ENCODE peak calls at places on chromosomes 11 and 22, in eight cellular contexts. N, C, O, T, J, U, S and Y are unnamed samples.
A peak's percentile ranks its signal among the peaks of the same experiment; 100 is the strongest.

GRCh38 chr22:29308791-29309262 is 2.4 kb downstream of the GAS2L1 start:
- DNase-seq in N (no peak), C (no peak), O (no peak), T (peak; percentile 51), J (no peak), U (peak; percentile 69), S (peak; percentile 50), Y (no peak)

GRCh38 chr11:106727261-106727660 is 291.0 kb downstream of the GUCY1A2 start:
- DNase-seq in N (no peak), C (no peak), O (no peak), T (no peak), J (no peak), U (no peak), S (no peak), Y (no peak)

GRCh38 chr11:91730071-91730470 is 494.5 kb upstream of the FAT3 start:
- DNase-seq in N (no peak), C (no peak), O (no peak), T (no peak), J (no peak), U (no peak), S (no peak), Y (no peak)

GRCh38 chr11:68303083-68303482 is 9.3 kb upstream of the LRP5 start:
- DNase-seq in N (no peak), C (no peak), O (no peak), T (no peak), J (no peak), U (no peak), S (no peak), Y (no peak)

GRCh38 chr11:79198203-79198897 is 242.5 kb downstream of the TENM4 start:
- DNase-seq in N (no peak), C (no peak), O (no peak), T (no peak), J (no peak), U (no peak), S (no peak), Y (no peak)

GRCh38 chr11:34223021-34223813 is 117.8 kb downstream of the NAT10 start:
- DNase-seq in N (no peak), C (peak; percentile 44), O (peak; percentile 76), T (no peak), J (no peak), U (peak; percentile 94), S (peak; percentile 68), Y (no peak)

GRCh38 chr11:2583605-2583958 is 116.2 kb downstream of the KCNQ1OT1 start:
- DNase-seq in N (no peak), C (no peak), O (no peak), T (no peak), J (no peak), U (no peak), S (no peak), Y (peak; percentile 18)

GRCh38 chr22:32469799-32470212 is 4.8 kb upstream of the FBXO7 start:
- DNase-seq in N (peak; percentile 60), C (no peak), O (peak; percentile 74), T (no peak), J (no peak), U (peak; percentile 75), S (peak; percentile 10), Y (no peak)

GRCh38 chr11:12201016-12201985 is 90.9 kb downstream of the MICAL2 start:
- DNase-seq in N (peak; percentile 19), C (no peak), O (no peak), T (no peak), J (no peak), U (no peak), S (no peak), Y (no peak)

GRCh38 chr11:123308077-123308476 is 113.0 kb upstream of the CLMP start:
- DNase-seq in N (no peak), C (no peak), O (no peak), T (no peak), J (no peak), U (no peak), S (no peak), Y (no peak)

GRCh38 chr11:70604221-70604620 is 205.9 kb downstream of the CTTN start:
- DNase-seq in N (no peak), C (no peak), O (no peak), T (no peak), J (peak; percentile 56), U (no peak), S (no peak), Y (no peak)

GRCh38 chr11:67545280-67545679 is 22.0 kb upstream of the CABP2 start:
- DNase-seq in N (no peak), C (no peak), O (no peak), T (no peak), J (no peak), U (no peak), S (peak; percentile 85), Y (peak; percentile 32)

GRCh38 chr11:116697011-116697410 is 75.8 kb downstream of the BUD13 start:
- DNase-seq in N (no peak), C (no peak), O (no peak), T (peak; percentile 43), J (no peak), U (no peak), S (no peak), Y (no peak)

GRCh38 chr11:71240865-71241691 is 11.3 kb downstream of the SHANK2 start:
- DNase-seq in N (peak; percentile 85), C (peak; percentile 24), O (peak; percentile 65), T (no peak), J (peak; percentile 62), U (peak; percentile 68), S (peak; percentile 23), Y (peak; percentile 57)

GRCh38 chr11:117970400-117971024 is 15.7 kb upstream of the IL10RA start:
- DNase-seq in N (no peak), C (no peak), O (no peak), T (no peak), J (no peak), U (no peak), S (peak; percentile 54), Y (no peak)

GRCh38 chr22:44214764-44215163 is 34.0 kb downstream of the PARVG start:
- DNase-seq in N (no peak), C (no peak), O (no peak), T (peak; percentile 13), J (no peak), U (no peak), S (no peak), Y (no peak)

GRCh38 chr11:94835571-94835970 is 67.4 kb downstream of the AMOTL1 start:
- DNase-seq in N (no peak), C (no peak), O (no peak), T (no peak), J (no peak), U (no peak), S (no peak), Y (no peak)

GRCh38 chr11:8610532-8611116 is 16.6 kb upstream of the STK33 start:
- DNase-seq in N (no peak), C (no peak), O (no peak), T (no peak), J (no peak), U (no peak), S (no peak), Y (no peak)

GRCh38 chr22:29041408-29041807 is 20.2 kb downstream of the C22orf31 start:
- DNase-seq in N (no peak), C (no peak), O (no peak), T (no peak), J (no peak), U (no peak), S (no peak), Y (peak; percentile 49)

DNA sequence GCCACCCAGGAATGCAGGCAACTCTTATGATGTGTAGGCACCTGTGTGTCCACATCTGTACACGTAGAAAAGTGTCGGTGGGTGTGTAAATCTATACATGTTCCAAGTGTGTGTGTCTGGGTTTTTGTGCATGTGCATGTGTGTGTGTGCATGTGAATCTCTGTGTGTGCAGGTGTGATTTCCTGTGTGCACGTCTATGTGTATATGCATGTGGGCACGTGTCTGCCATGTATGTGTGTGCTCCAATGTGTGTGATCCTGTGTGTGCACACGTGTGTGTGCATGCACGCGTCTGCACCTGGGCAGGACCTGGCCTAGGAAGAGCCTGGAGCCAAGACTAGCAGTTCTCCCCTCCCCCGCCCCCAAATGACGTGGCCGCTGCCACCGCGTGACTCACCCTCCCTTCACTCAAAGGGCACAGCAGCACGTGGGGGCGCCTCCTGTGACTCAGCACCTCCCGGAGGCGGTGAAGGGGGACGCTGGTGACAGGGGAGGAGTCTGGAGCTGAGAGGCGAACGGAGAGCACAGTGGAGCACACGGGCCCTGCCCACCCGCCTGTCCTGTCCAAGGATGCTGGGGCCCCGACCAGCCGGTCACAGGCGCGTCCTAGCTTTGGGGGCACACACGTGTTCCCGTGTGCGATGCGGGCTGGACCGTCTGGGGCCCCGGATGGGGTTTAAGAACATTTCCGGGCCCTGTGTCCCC is 10.1 kb downstream of the PIM3 start:
- DNase-seq in N (peak; percentile 98), C (peak; percentile 88), O (peak; percentile 98), T (peak; percentile 70), J (peak; percentile 93), U (peak; percentile 98), S (peak; percentile 96), Y (peak; percentile 96)
- H3K4me1 ChIP-seq in N (peaks cover 31% of the 10 kb centered on the region), C (peaks cover 35% of the 10 kb centered on the region), O (peaks cover 66% of the 10 kb centered on the region), T (peaks cover 2% of the 10 kb centered on the region), J (peaks cover 52% of the 10 kb centered on the region), U (peaks cover 43% of the 10 kb centered on the region), S (peaks cover 40% of the 10 kb centered on the region), Y (peaks cover 67% of the 10 kb centered on the region)

GRCh38 chr22:46575915-46576555 is 38.6 kb upstream of the CELSR1 start:
- DNase-seq in N (peak; percentile 31), C (no peak), O (peak; percentile 74), T (no peak), J (no peak), U (peak; percentile 60), S (peak; percentile 74), Y (no peak)
- TF ChIP-seq EP300 in N (no peak), C (no peak), O (no peak), T (no peak), J (no peak), U (no peak), S (no peak), Y (no peak)

GRCh38 chr22:37906364-37907008 is 389 bp downstream of the MICALL1 start:
- DNase-seq in N (no peak), C (no peak), O (no peak), T (peak; percentile 61), J (peak; percentile 88), U (peak; percentile 73), S (peak; percentile 51), Y (no peak)
- H3K4me1 ChIP-seq in N (peaks cover 28% of the 10 kb centered on the region), C (peaks cover 15% of the 10 kb centered on the region), O (peaks cover 62% of the 10 kb centered on the region), T (peaks cover 17% of the 10 kb centered on the region), J (peaks cover 16% of the 10 kb centered on the region), U (peaks cover 63% of the 10 kb centered on the region), S (peaks cover 28% of the 10 kb centered on the region), Y (peaks cover 49% of the 10 kb centered on the region)

GRCh38 chr11:17014321-17014773 is at the start of gene PLEKHA7:
- DNase-seq in N (peak; percentile 22), C (no peak), O (no peak), T (no peak), J (no peak), U (peak; percentile 47), S (peak; percentile 31), Y (peak; percentile 34)

GRCh38 chr11:17014774-17015638 is 792 bp upstream of the PLEKHA7 start:
- DNase-seq in N (peak; percentile 89), C (no peak), O (no peak), T (peak; percentile 72), J (no peak), U (peak; percentile 52), S (peak; percentile 71), Y (peak; percentile 66)

GRCh38 chr11:17012712-17013547 is 1.3 kb downstream of the PLEKHA7 start:
- DNase-seq in N (peak; percentile 91), C (no peak), O (no peak), T (no peak), J (peak; percentile 84), U (peak; percentile 74), S (peak; percentile 75), Y (peak; percentile 78)

GRCh38 chr11:17013548-17014320 is 480 bp downstream of the PLEKHA7 start:
- DNase-seq in N (no peak), C (no peak), O (no peak), T (peak; percentile 80), J (peak; percentile 92), U (peak; percentile 62), S (peak; percentile 56), Y (peak; percentile 62)

GRCh38 chr11:17015639-17016125 is 1.5 kb upstream of the PLEKHA7 start:
- DNase-seq in N (peak; percentile 12), C (no peak), O (no peak), T (no peak), J (peak; percentile 48), U (no peak), S (peak; percentile 33), Y (no peak)
- TF ChIP-seq EP300 in N (no peak), C (no peak), O (no peak), T (no peak), J (no peak), U (no peak), S (no peak), Y (no peak)